ENCODE peak calls at places on chromosomes 12 and 14, in eight cellular contexts. One of them, this sample, is unnamed.
A peak's percentile ranks its signal among the peaks of the same experiment; 100 is the strongest.

GRCh38 chr14:36605506-36605857 is 23.1 kb upstream of the NKX2-8 start:
- DNase-seq in esophagus muscularis mucosa: no peak
- DNase-seq in ovary: no peak
- DNase-seq in A549: no peak
- DNase-seq in thyroid gland: no peak
- DNase-seq in tibial nerve: no peak
- DNase-seq in testis: no peak
- DNase-seq in esophagus squamous epithelium: no peak
- DNase-seq in this sample: no peak

GRCh38 chr14:96594961-96595360 is 92.8 kb downstream of the PAPOLA start:
- DNase-seq in esophagus muscularis mucosa: no peak
- DNase-seq in ovary: no peak
- DNase-seq in A549: no peak
- DNase-seq in thyroid gland: no peak
- DNase-seq in tibial nerve: no peak
- DNase-seq in testis: no peak
- DNase-seq in esophagus squamous epithelium: no peak
- DNase-seq in this sample: no peak

GRCh38 chr12:2922329-2922728 is 31.6 kb downstream of the TULP3 start:
- DNase-seq in esophagus muscularis mucosa: no peak
- DNase-seq in ovary: no peak
- DNase-seq in A549: no peak
- DNase-seq in thyroid gland: no peak
- DNase-seq in tibial nerve: no peak
- DNase-seq in testis: no peak
- DNase-seq in esophagus squamous epithelium: no peak
- DNase-seq in this sample: no peak

GRCh38 chr12:122140467-122141257 is 33.4 kb downstream of the IL31 start:
- DNase-seq in esophagus muscularis mucosa: no peak
- DNase-seq in ovary: no peak
- DNase-seq in A549: no peak
- DNase-seq in thyroid gland: no peak
- DNase-seq in tibial nerve: no peak
- DNase-seq in testis: no peak
- DNase-seq in esophagus squamous epithelium: no peak
- DNase-seq in this sample: no peak

GRCh38 chr14:37590096-37590809 is 4.8 kb downstream of the FOXA1 start:
- DNase-seq in esophagus muscularis mucosa: no peak
- DNase-seq in ovary: no peak
- DNase-seq in A549: no peak
- DNase-seq in thyroid gland: no peak
- DNase-seq in tibial nerve: no peak
- DNase-seq in testis: no peak
- DNase-seq in esophagus squamous epithelium: no peak
- DNase-seq in this sample: no peak

GRCh38 chr12:46604684-46605083 is 221.1 kb downstream of the SLC38A4 start:
- DNase-seq in esophagus muscularis mucosa: no peak
- DNase-seq in ovary: no peak
- DNase-seq in A549: no peak
- DNase-seq in thyroid gland: no peak
- DNase-seq in tibial nerve: no peak
- DNase-seq in testis: no peak
- DNase-seq in esophagus squamous epithelium: no peak
- DNase-seq in this sample: no peak

GRCh38 chr12:81350309-81350708 is 272.4 kb downstream of the ACSS3 start:
- DNase-seq in esophagus muscularis mucosa: no peak
- DNase-seq in ovary: no peak
- DNase-seq in A549: no peak
- DNase-seq in thyroid gland: no peak
- DNase-seq in tibial nerve: no peak
- DNase-seq in testis: no peak
- DNase-seq in esophagus squamous epithelium: no peak
- DNase-seq in this sample: no peak

GRCh38 chr14:71204231-71204630 is 297.0 kb downstream of the PCNX1 start:
- DNase-seq in esophagus muscularis mucosa: no peak
- DNase-seq in ovary: no peak
- DNase-seq in A549: no peak
- DNase-seq in thyroid gland: no peak
- DNase-seq in tibial nerve: no peak
- DNase-seq in testis: no peak
- DNase-seq in esophagus squamous epithelium: no peak
- DNase-seq in this sample: no peak

GRCh38 chr12:44972746-44973421 is 78.0 kb downstream of the DBX2 start:
- DNase-seq in esophagus muscularis mucosa: no peak
- DNase-seq in ovary: no peak
- DNase-seq in A549: peak; percentile 34
- DNase-seq in thyroid gland: no peak
- DNase-seq in tibial nerve: no peak
- DNase-seq in testis: peak; percentile 23
- DNase-seq in esophagus squamous epithelium: no peak
- DNase-seq in this sample: no peak

GRCh38 chr12:49098703-49099102 is 4.1 kb upstream of the DHH start:
- DNase-seq in esophagus muscularis mucosa: no peak
- DNase-seq in ovary: no peak
- DNase-seq in A549: no peak
- DNase-seq in thyroid gland: no peak
- DNase-seq in tibial nerve: no peak
- DNase-seq in testis: no peak
- DNase-seq in esophagus squamous epithelium: no peak
- DNase-seq in this sample: no peak

GRCh38 chr14:38971258-38971921 is 131.6 kb downstream of the SEC23A start:
- DNase-seq in esophagus muscularis mucosa: no peak
- DNase-seq in ovary: no peak
- DNase-seq in A549: no peak
- DNase-seq in thyroid gland: no peak
- DNase-seq in tibial nerve: no peak
- DNase-seq in testis: no peak
- DNase-seq in esophagus squamous epithelium: no peak
- DNase-seq in this sample: no peak

GRCh38 chr14:38972511-38972910 is 130.5 kb downstream of the SEC23A start:
- DNase-seq in esophagus muscularis mucosa: no peak
- DNase-seq in ovary: no peak
- DNase-seq in A549: no peak
- DNase-seq in thyroid gland: no peak
- DNase-seq in tibial nerve: no peak
- DNase-seq in testis: no peak
- DNase-seq in esophagus squamous epithelium: no peak
- DNase-seq in this sample: no peak

DNA sequence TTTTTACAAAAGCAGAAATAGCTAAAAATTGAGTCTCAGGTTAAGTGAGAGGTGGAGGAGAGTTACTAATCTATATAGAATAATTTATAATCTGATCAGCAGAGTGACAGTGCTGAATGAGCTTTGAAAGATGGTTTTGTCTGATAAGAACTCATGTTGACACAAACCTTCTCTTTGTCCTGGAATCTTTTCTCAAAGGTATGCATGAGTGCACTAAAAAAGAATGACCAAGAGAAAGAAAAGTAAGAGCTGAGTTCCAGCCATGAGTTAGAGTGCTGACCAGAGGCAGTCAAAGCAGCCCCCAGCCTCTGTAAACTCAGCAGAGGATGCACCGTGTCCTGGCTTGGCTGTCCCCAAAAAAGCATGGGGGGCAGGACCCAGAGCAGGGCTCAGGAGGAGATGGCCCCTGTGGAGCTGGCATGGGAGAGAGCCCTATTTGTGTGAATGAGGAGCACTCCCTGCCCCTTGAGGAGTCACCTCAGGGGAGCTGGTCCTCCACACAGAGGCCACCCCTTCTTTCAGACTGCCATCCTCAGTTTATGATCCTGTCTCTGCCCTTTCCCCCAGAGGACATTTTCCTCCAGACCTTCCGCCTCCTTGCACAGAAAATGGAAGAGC is 129.8 kb downstream of the SEC23A start:
- DNase-seq in esophagus muscularis mucosa: no peak
- DNase-seq in ovary: no peak
- DNase-seq in A549: no peak
- DNase-seq in thyroid gland: no peak
- DNase-seq in tibial nerve: no peak
- DNase-seq in testis: no peak
- DNase-seq in esophagus squamous epithelium: no peak
- DNase-seq in this sample: no peak
- H3K27ac ChIP-seq in esophagus muscularis mucosa: no peak overlapping the region
- H3K27ac ChIP-seq in ovary: no peak overlapping the region
- H3K27ac ChIP-seq in A549: no peak overlapping the region
- H3K27ac ChIP-seq in thyroid gland: no peak overlapping the region
- H3K27ac ChIP-seq in tibial nerve: no peak overlapping the region
- H3K27ac ChIP-seq in testis: no peak overlapping the region
- H3K27ac ChIP-seq in esophagus squamous epithelium: no peak overlapping the region
- H3K27ac ChIP-seq in this sample: no peak overlapping the region

GRCh38 chr12:92032101-92032500 is 113.5 kb downstream of the BTG1 start:
- DNase-seq in esophagus muscularis mucosa: no peak
- DNase-seq in ovary: no peak
- DNase-seq in A549: no peak
- DNase-seq in thyroid gland: no peak
- DNase-seq in tibial nerve: no peak
- DNase-seq in testis: no peak
- DNase-seq in esophagus squamous epithelium: no peak
- DNase-seq in this sample: no peak

GRCh38 chr12:92029136-92029535 is 116.5 kb downstream of the BTG1 start:
- DNase-seq in esophagus muscularis mucosa: no peak
- DNase-seq in ovary: no peak
- DNase-seq in A549: no peak
- DNase-seq in thyroid gland: no peak
- DNase-seq in tibial nerve: no peak
- DNase-seq in testis: no peak
- DNase-seq in esophagus squamous epithelium: no peak
- DNase-seq in this sample: no peak

GRCh38 chr12:92030618-92031017 is 115.0 kb downstream of the BTG1 start:
- DNase-seq in esophagus muscularis mucosa: no peak
- DNase-seq in ovary: peak; percentile 44
- DNase-seq in A549: no peak
- DNase-seq in thyroid gland: peak; percentile 3
- DNase-seq in tibial nerve: no peak
- DNase-seq in testis: peak; percentile 58
- DNase-seq in esophagus squamous epithelium: no peak
- DNase-seq in this sample: no peak

GRCh38 chr12:92028039-92028709 is 117.5 kb downstream of the BTG1 start:
- DNase-seq in esophagus muscularis mucosa: no peak
- DNase-seq in ovary: no peak
- DNase-seq in A549: no peak
- DNase-seq in thyroid gland: no peak
- DNase-seq in tibial nerve: no peak
- DNase-seq in testis: no peak
- DNase-seq in esophagus squamous epithelium: no peak
- DNase-seq in this sample: no peak

GRCh38 chr12:92029902-92030586 is 115.6 kb downstream of the BTG1 start:
- DNase-seq in esophagus muscularis mucosa: no peak
- DNase-seq in ovary: no peak
- DNase-seq in A549: no peak
- DNase-seq in thyroid gland: no peak
- DNase-seq in tibial nerve: no peak
- DNase-seq in testis: no peak
- DNase-seq in esophagus squamous epithelium: no peak
- DNase-seq in this sample: no peak
- H3K4me1 ChIP-seq in esophagus muscularis mucosa: peaks cover 88% of the 10 kb centered on the region
- H3K4me1 ChIP-seq in ovary: peaks cover 7% of the 10 kb centered on the region
- H3K4me1 ChIP-seq in A549: peaks cover 12% of the 10 kb centered on the region
- H3K4me1 ChIP-seq in thyroid gland: no peaks in the 10 kb centered on the region
- H3K4me1 ChIP-seq in tibial nerve: peaks cover 15% of the 10 kb centered on the region
- H3K4me1 ChIP-seq in testis: peaks cover 12% of the 10 kb centered on the region
- H3K4me1 ChIP-seq in esophagus squamous epithelium: peaks cover 29% of the 10 kb centered on the region
- H3K4me1 ChIP-seq in this sample: peaks cover 7% of the 10 kb centered on the region

GRCh38 chr12:131066886-131067490 is 113.3 kb downstream of the ADGRD1 start:
- DNase-seq in esophagus muscularis mucosa: no peak
- DNase-seq in ovary: peak; percentile 42
- DNase-seq in A549: no peak
- DNase-seq in thyroid gland: no peak
- DNase-seq in tibial nerve: peak; percentile 33
- DNase-seq in testis: peak; percentile 18
- DNase-seq in esophagus squamous epithelium: no peak
- DNase-seq in this sample: no peak

GRCh38 chr12:131063960-131064359 is 110.3 kb downstream of the ADGRD1 start:
- DNase-seq in esophagus muscularis mucosa: no peak
- DNase-seq in ovary: no peak
- DNase-seq in A549: no peak
- DNase-seq in thyroid gland: no peak
- DNase-seq in tibial nerve: no peak
- DNase-seq in testis: no peak
- DNase-seq in esophagus squamous epithelium: no peak
- DNase-seq in this sample: no peak

GRCh38 chr12:131065801-131066200 is 112.1 kb downstream of the ADGRD1 start:
- DNase-seq in esophagus muscularis mucosa: no peak
- DNase-seq in ovary: no peak
- DNase-seq in A549: no peak
- DNase-seq in thyroid gland: no peak
- DNase-seq in tibial nerve: peak; percentile 1
- DNase-seq in testis: no peak
- DNase-seq in esophagus squamous epithelium: no peak
- DNase-seq in this sample: no peak

GRCh38 chr12:131066207-131066885 is 112.6 kb downstream of the ADGRD1 start:
- DNase-seq in esophagus muscularis mucosa: no peak
- DNase-seq in ovary: no peak
- DNase-seq in A549: no peak
- DNase-seq in thyroid gland: no peak
- DNase-seq in tibial nerve: peak; percentile 13
- DNase-seq in testis: peak; percentile 10
- DNase-seq in esophagus squamous epithelium: no peak
- DNase-seq in this sample: no peak

DNA sequence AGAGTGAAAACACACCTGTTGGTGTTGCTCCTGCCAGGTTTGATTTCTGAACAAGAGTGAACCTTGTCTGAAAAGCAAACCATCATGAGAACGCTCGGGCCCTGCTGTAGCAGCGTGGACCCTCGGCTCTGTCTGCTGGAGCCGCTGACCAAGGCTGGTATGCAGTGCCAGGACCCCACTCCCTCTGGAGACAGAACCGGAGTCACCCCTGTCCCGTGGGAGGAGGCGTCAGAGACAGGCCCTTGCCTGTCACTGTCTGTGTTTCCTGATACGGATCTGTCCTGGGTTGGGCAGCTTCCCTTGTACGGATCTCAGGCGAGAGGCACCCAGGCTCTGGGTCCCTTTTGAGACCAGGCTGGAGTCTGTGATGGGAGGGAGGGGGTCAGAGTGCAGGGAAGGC is 111.6 kb downstream of the ADGRD1 start:
- DNase-seq in esophagus muscularis mucosa: no peak
- DNase-seq in ovary: no peak
- DNase-seq in A549: no peak
- DNase-seq in thyroid gland: no peak
- DNase-seq in tibial nerve: peak; percentile 12
- DNase-seq in testis: no peak
- DNase-seq in esophagus squamous epithelium: no peak
- DNase-seq in this sample: peak; percentile 17
- TF ChIP-seq POLR2A in esophagus muscularis mucosa: no peak
- TF ChIP-seq POLR2A in ovary: no peak
- TF ChIP-seq POLR2A in A549: no peak
- TF ChIP-seq POLR2A in thyroid gland: no peak
- TF ChIP-seq POLR2A in tibial nerve: no peak
- TF ChIP-seq POLR2A in testis: no peak
- TF ChIP-seq POLR2A in esophagus squamous epithelium: no peak
- TF ChIP-seq POLR2A in this sample: no peak

DNA sequence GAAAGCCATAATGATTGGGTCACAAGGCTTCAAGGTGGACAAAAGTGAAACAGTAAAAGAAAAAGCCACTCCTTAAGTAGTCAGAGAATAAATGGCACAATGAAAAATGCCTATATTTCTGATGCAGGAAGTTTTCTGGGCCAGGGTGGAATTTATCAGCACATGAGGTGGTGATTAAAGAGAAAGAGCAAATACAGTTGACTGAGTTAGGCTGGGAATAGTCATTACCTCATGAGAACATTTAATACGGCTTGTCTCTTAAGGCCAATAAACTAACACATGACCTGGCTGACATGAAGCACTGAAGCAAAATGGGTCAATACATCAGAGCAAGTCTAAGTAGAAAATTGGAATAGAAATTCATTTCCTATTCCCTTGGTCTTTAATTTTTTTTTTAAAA is 499.7 kb downstream of the TMTC2 start:
- DNase-seq in esophagus muscularis mucosa: no peak
- DNase-seq in ovary: no peak
- DNase-seq in A549: no peak
- DNase-seq in thyroid gland: no peak
- DNase-seq in tibial nerve: no peak
- DNase-seq in testis: no peak
- DNase-seq in esophagus squamous epithelium: no peak
- DNase-seq in this sample: no peak
- H3K27ac ChIP-seq in esophagus muscularis mucosa: no peak overlapping the region
- H3K27ac ChIP-seq in ovary: no peak overlapping the region
- H3K27ac ChIP-seq in A549: no peak overlapping the region
- H3K27ac ChIP-seq in thyroid gland: no peak overlapping the region
- H3K27ac ChIP-seq in tibial nerve: no peak overlapping the region
- H3K27ac ChIP-seq in testis: no peak overlapping the region
- H3K27ac ChIP-seq in esophagus squamous epithelium: no peak overlapping the region
- H3K27ac ChIP-seq in this sample: no peak overlapping the region